ENCODE peak calls at places on chromosomes 7 and 10, in eight cellular contexts. One of them, this sample, is unnamed.
A peak's percentile ranks its signal among the peaks of the same experiment; 100 is the strongest.

GRCh38 chr7:69189406-69189805 is 408.9 kb upstream of the AUTS2 start:
- DNase-seq in cardiac muscle cell: no peak
- DNase-seq in gastrocnemius medialis: no peak
- DNase-seq in HCT116: no peak
- DNase-seq in OCI-LY7: no peak
- DNase-seq in left lung: no peak
- DNase-seq in esophagus squamous epithelium: no peak
- DNase-seq in astrocyte of the spinal cord: no peak
- DNase-seq in this sample: no peak

GRCh38 chr7:52962402-52962801 is 73.0 kb upstream of the POM121L12 start:
- DNase-seq in cardiac muscle cell: no peak
- DNase-seq in gastrocnemius medialis: no peak
- DNase-seq in HCT116: no peak
- DNase-seq in OCI-LY7: no peak
- DNase-seq in left lung: no peak
- DNase-seq in esophagus squamous epithelium: no peak
- DNase-seq in astrocyte of the spinal cord: no peak
- DNase-seq in this sample: no peak

GRCh38 chr7:140212100-140212881 is 35.5 kb upstream of the KDM7A start:
- DNase-seq in cardiac muscle cell: no peak
- DNase-seq in gastrocnemius medialis: no peak
- DNase-seq in HCT116: no peak
- DNase-seq in OCI-LY7: no peak
- DNase-seq in left lung: no peak
- DNase-seq in esophagus squamous epithelium: no peak
- DNase-seq in astrocyte of the spinal cord: no peak
- DNase-seq in this sample: peak; percentile 92

GRCh38 chr7:1802899-1803298 is 132.8 kb downstream of the ELFN1 start:
- DNase-seq in cardiac muscle cell: no peak
- DNase-seq in gastrocnemius medialis: no peak
- DNase-seq in HCT116: no peak
- DNase-seq in OCI-LY7: no peak
- DNase-seq in left lung: no peak
- DNase-seq in esophagus squamous epithelium: no peak
- DNase-seq in astrocyte of the spinal cord: no peak
- DNase-seq in this sample: no peak

GRCh38 chr7:31664890-31665289 is 22.1 kb upstream of the PPP1R17 start:
- DNase-seq in cardiac muscle cell: no peak
- DNase-seq in gastrocnemius medialis: no peak
- DNase-seq in HCT116: no peak
- DNase-seq in OCI-LY7: no peak
- DNase-seq in left lung: no peak
- DNase-seq in esophagus squamous epithelium: no peak
- DNase-seq in astrocyte of the spinal cord: no peak
- DNase-seq in this sample: no peak

GRCh38 chr10:89548673-89549072 is 13.3 kb upstream of the SLC16A12 start:
- DNase-seq in cardiac muscle cell: no peak
- DNase-seq in gastrocnemius medialis: no peak
- DNase-seq in HCT116: no peak
- DNase-seq in OCI-LY7: no peak
- DNase-seq in left lung: no peak
- DNase-seq in esophagus squamous epithelium: no peak
- DNase-seq in astrocyte of the spinal cord: no peak
- DNase-seq in this sample: no peak

GRCh38 chr10:132805599-132805998 is 19.7 kb upstream of the NKX6-2 start:
- DNase-seq in cardiac muscle cell: no peak
- DNase-seq in gastrocnemius medialis: no peak
- DNase-seq in HCT116: no peak
- DNase-seq in OCI-LY7: no peak
- DNase-seq in left lung: peak; percentile 64
- DNase-seq in esophagus squamous epithelium: no peak
- DNase-seq in astrocyte of the spinal cord: no peak
- DNase-seq in this sample: no peak

GRCh38 chr10:16809074-16809718 is 8.0 kb downstream of the RSU1 start:
- DNase-seq in cardiac muscle cell: peak; percentile 68
- DNase-seq in gastrocnemius medialis: no peak
- DNase-seq in HCT116: peak; percentile 31
- DNase-seq in OCI-LY7: peak; percentile 42
- DNase-seq in left lung: no peak
- DNase-seq in esophagus squamous epithelium: no peak
- DNase-seq in astrocyte of the spinal cord: peak; percentile 33
- DNase-seq in this sample: peak; percentile 69

GRCh38 chr10:95785317-95785716 is 29.4 kb downstream of the ENTPD1 start:
- DNase-seq in cardiac muscle cell: no peak
- DNase-seq in gastrocnemius medialis: no peak
- DNase-seq in HCT116: no peak
- DNase-seq in OCI-LY7: no peak
- DNase-seq in left lung: no peak
- DNase-seq in esophagus squamous epithelium: no peak
- DNase-seq in astrocyte of the spinal cord: no peak
- DNase-seq in this sample: peak; percentile 92

GRCh38 chr7:151796871-151797270 is 80.0 kb downstream of the PRKAG2 start:
- DNase-seq in cardiac muscle cell: no peak
- DNase-seq in gastrocnemius medialis: no peak
- DNase-seq in HCT116: no peak
- DNase-seq in OCI-LY7: no peak
- DNase-seq in left lung: peak; percentile 76
- DNase-seq in esophagus squamous epithelium: no peak
- DNase-seq in astrocyte of the spinal cord: no peak
- DNase-seq in this sample: no peak

GRCh38 chr7:77913977-77914607 is 115.5 kb downstream of the PHTF2 start:
- DNase-seq in cardiac muscle cell: no peak
- DNase-seq in gastrocnemius medialis: peak; percentile 12
- DNase-seq in HCT116: no peak
- DNase-seq in OCI-LY7: no peak
- DNase-seq in left lung: no peak
- DNase-seq in esophagus squamous epithelium: no peak
- DNase-seq in astrocyte of the spinal cord: peak; percentile 9
- DNase-seq in this sample: no peak

GRCh38 chr7:77912293-77912692 is 113.7 kb downstream of the PHTF2 start:
- DNase-seq in cardiac muscle cell: no peak
- DNase-seq in gastrocnemius medialis: no peak
- DNase-seq in HCT116: no peak
- DNase-seq in OCI-LY7: no peak
- DNase-seq in left lung: no peak
- DNase-seq in esophagus squamous epithelium: no peak
- DNase-seq in astrocyte of the spinal cord: no peak
- DNase-seq in this sample: no peak

GRCh38 chr7:77907281-77907680 is 108.7 kb downstream of the PHTF2 start:
- DNase-seq in cardiac muscle cell: no peak
- DNase-seq in gastrocnemius medialis: no peak
- DNase-seq in HCT116: no peak
- DNase-seq in OCI-LY7: peak; percentile 61
- DNase-seq in left lung: no peak
- DNase-seq in esophagus squamous epithelium: no peak
- DNase-seq in astrocyte of the spinal cord: no peak
- DNase-seq in this sample: no peak

GRCh38 chr7:77908664-77909063 is 110.1 kb downstream of the PHTF2 start:
- DNase-seq in cardiac muscle cell: no peak
- DNase-seq in gastrocnemius medialis: no peak
- DNase-seq in HCT116: no peak
- DNase-seq in OCI-LY7: no peak
- DNase-seq in left lung: no peak
- DNase-seq in esophagus squamous epithelium: no peak
- DNase-seq in astrocyte of the spinal cord: no peak
- DNase-seq in this sample: no peak

DNA sequence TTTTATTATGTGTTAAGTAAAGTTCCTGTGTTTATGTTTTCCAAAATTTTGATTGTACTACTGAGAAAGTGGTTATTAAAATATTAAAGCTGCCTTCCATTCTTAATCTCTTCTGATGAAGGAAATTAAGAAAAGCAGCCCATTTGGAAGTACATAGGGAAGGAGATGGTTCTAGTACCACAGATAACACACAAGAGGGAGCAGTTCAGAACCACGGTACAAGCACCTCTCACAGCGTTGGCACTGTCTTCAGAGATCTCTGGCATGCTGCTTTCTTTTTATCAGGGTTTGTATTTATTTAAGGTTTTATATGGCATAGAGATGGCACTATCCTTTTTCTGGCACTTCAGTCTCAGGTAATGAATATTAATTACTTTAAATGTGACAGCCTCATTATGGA is 111.6 kb downstream of the PHTF2 start:
- DNase-seq in cardiac muscle cell: no peak
- DNase-seq in gastrocnemius medialis: no peak
- DNase-seq in HCT116: no peak
- DNase-seq in OCI-LY7: peak; percentile 41
- DNase-seq in left lung: no peak
- DNase-seq in esophagus squamous epithelium: no peak
- DNase-seq in astrocyte of the spinal cord: no peak
- DNase-seq in this sample: no peak
- TF ChIP-seq CTCF in cardiac muscle cell: peak; percentile 3
- TF ChIP-seq CTCF in gastrocnemius medialis: no peak
- TF ChIP-seq CTCF in HCT116: no peak
- TF ChIP-seq CTCF in OCI-LY7: peak; percentile 68
- TF ChIP-seq CTCF in left lung: no peak
- TF ChIP-seq CTCF in esophagus squamous epithelium: no peak
- TF ChIP-seq CTCF in astrocyte of the spinal cord: no peak
- TF ChIP-seq CTCF in this sample: no peak

DNA sequence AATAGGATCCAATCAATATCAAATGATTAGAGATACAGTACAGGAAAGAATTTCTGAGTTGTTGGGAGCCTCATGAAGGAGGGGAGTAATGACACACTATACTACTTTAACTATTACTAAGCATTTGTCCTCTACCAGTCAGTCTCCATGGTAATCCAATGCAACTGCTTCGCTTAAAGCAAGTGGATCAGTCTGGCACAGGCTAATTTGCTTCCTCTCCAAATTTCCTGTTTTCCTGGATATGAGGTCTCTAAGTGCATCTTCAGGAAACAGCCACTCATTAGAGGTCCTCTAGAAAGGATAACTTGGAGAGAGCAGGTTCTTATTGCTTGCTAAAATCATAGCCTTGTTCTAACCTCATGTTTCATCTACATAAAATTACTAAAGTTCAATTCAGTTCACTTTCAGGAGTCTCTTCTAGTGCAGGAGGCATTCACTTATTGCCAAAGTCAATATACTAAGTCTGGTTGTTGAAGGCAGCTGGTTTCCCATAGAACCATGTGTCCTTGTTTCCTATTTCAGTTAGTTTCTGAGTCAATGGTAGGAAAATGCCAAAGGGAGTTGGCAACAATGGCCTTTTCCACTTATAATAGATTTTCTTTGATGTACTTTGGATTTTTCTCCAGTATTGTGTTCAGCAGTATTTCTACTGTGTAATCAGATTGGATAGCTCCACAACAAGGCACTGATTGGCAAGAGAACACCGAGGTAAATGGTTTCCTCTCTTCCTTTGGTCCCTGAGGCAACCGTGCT is 8.2 kb upstream of the SEPTIN7 start:
- DNase-seq in cardiac muscle cell: peak; percentile 70
- DNase-seq in gastrocnemius medialis: no peak
- DNase-seq in HCT116: no peak
- DNase-seq in OCI-LY7: no peak
- DNase-seq in left lung: no peak
- DNase-seq in esophagus squamous epithelium: no peak
- DNase-seq in astrocyte of the spinal cord: peak; percentile 40
- DNase-seq in this sample: no peak
- H3K4me3 ChIP-seq in cardiac muscle cell: no peak overlapping the region
- H3K4me3 ChIP-seq in gastrocnemius medialis: no peak overlapping the region
- H3K4me3 ChIP-seq in HCT116: no peak overlapping the region
- H3K4me3 ChIP-seq in OCI-LY7: no peak overlapping the region
- H3K4me3 ChIP-seq in left lung: no peak overlapping the region
- H3K4me3 ChIP-seq in esophagus squamous epithelium: no peak overlapping the region
- H3K4me3 ChIP-seq in astrocyte of the spinal cord: no peak overlapping the region
- H3K4me3 ChIP-seq in this sample: no peak overlapping the region

DNA sequence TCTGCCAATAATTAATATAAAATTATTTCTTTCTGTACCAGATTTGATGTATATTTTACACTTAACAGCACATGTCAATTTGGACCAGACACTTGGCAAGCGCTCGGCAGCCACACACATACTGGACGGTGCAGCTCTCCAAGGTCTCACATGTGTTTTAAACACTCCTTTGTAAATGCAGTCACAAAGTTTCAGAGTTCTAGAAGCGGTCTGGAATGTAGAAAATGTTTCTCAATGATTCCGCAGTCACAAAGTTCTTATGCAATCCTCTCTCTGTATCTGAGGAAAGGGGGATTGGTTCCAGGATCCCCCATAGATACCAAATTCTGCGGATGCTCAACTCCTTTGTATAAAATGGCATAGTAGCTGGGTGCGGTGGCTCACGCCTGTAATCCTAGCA is 253.0 kb upstream of the GRB10 start:
- DNase-seq in cardiac muscle cell: peak; percentile 72
- DNase-seq in gastrocnemius medialis: no peak
- DNase-seq in HCT116: no peak
- DNase-seq in OCI-LY7: no peak
- DNase-seq in left lung: no peak
- DNase-seq in esophagus squamous epithelium: no peak
- DNase-seq in astrocyte of the spinal cord: peak; percentile 18
- DNase-seq in this sample: no peak
- TF ChIP-seq CTCF in cardiac muscle cell: no peak
- TF ChIP-seq CTCF in gastrocnemius medialis: no peak
- TF ChIP-seq CTCF in HCT116: no peak
- TF ChIP-seq CTCF in OCI-LY7: no peak
- TF ChIP-seq CTCF in left lung: no peak
- TF ChIP-seq CTCF in esophagus squamous epithelium: no peak
- TF ChIP-seq CTCF in astrocyte of the spinal cord: no peak
- TF ChIP-seq CTCF in this sample: no peak

GRCh38 chr10:48740023-48740707 is 55.5 kb downstream of the WDFY4 start:
- DNase-seq in cardiac muscle cell: no peak
- DNase-seq in gastrocnemius medialis: no peak
- DNase-seq in HCT116: no peak
- DNase-seq in OCI-LY7: no peak
- DNase-seq in left lung: no peak
- DNase-seq in esophagus squamous epithelium: no peak
- DNase-seq in astrocyte of the spinal cord: no peak
- DNase-seq in this sample: no peak

GRCh38 chr10:48737866-48738265 is 53.2 kb downstream of the WDFY4 start:
- DNase-seq in cardiac muscle cell: no peak
- DNase-seq in gastrocnemius medialis: no peak
- DNase-seq in HCT116: no peak
- DNase-seq in OCI-LY7: no peak
- DNase-seq in left lung: no peak
- DNase-seq in esophagus squamous epithelium: no peak
- DNase-seq in astrocyte of the spinal cord: no peak
- DNase-seq in this sample: no peak

GRCh38 chr10:48742891-48743845 is 58.5 kb downstream of the WDFY4 start:
- DNase-seq in cardiac muscle cell: no peak
- DNase-seq in gastrocnemius medialis: no peak
- DNase-seq in HCT116: no peak
- DNase-seq in OCI-LY7: no peak
- DNase-seq in left lung: no peak
- DNase-seq in esophagus squamous epithelium: no peak
- DNase-seq in astrocyte of the spinal cord: no peak
- DNase-seq in this sample: peak; percentile 17

GRCh38 chr10:48735836-48736390 is 51.2 kb downstream of the WDFY4 start:
- DNase-seq in cardiac muscle cell: no peak
- DNase-seq in gastrocnemius medialis: no peak
- DNase-seq in HCT116: no peak
- DNase-seq in OCI-LY7: no peak
- DNase-seq in left lung: no peak
- DNase-seq in esophagus squamous epithelium: no peak
- DNase-seq in astrocyte of the spinal cord: no peak
- DNase-seq in this sample: no peak

DNA sequence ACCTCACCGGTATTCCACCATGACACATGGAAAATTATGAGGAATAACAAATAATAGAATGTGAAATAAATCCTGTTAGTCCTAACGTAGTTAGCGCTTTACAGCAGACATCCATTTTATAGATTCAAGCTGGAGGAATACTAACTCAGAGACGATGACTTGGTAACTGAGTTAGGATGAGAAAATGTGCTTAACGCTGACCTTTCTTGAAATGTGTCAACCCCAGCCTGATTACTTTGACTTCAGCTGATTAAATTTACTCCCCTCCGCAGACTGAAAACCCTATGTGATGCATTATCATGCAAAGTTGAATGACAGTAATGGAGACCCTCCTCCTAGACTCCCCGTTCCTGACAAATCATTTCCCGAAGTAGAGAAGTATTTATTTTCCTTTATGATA is 54.5 kb downstream of the WDFY4 start:
- DNase-seq in cardiac muscle cell: no peak
- DNase-seq in gastrocnemius medialis: no peak
- DNase-seq in HCT116: no peak
- DNase-seq in OCI-LY7: no peak
- DNase-seq in left lung: no peak
- DNase-seq in esophagus squamous epithelium: no peak
- DNase-seq in astrocyte of the spinal cord: no peak
- DNase-seq in this sample: no peak
- H3K4me3 ChIP-seq in cardiac muscle cell: no peak overlapping the region
- H3K4me3 ChIP-seq in gastrocnemius medialis: no peak overlapping the region
- H3K4me3 ChIP-seq in HCT116: no peak overlapping the region
- H3K4me3 ChIP-seq in OCI-LY7: no peak overlapping the region
- H3K4me3 ChIP-seq in left lung: no peak overlapping the region
- H3K4me3 ChIP-seq in esophagus squamous epithelium: no peak overlapping the region
- H3K4me3 ChIP-seq in astrocyte of the spinal cord: no peak overlapping the region
- H3K4me3 ChIP-seq in this sample: no peak overlapping the region